ENCODE peak calls at places on chromosomes 5 and 9, in six cellular contexts. L is NAMALWA, D is activated T-cell treated with anti-CD3 and anti-CD28 coated beads for 1 hour, K is iPS DF 6.9, C is NCI-H1092 treated with DMSO at 0.1 percent for 48 hours, J is GM19239. X is an unnamed sample.

GRCh38 chr9:77807295-77807694 is 159.2 kb upstream of the GNA14 start:
- DNase-seq in L (no peak), D (no peak), K (no peak), C (no peak), J (no peak), X (no peak)

GRCh38 chr9:131395027-131395744 is 1.3 kb downstream of the PRRC2B start:
- DNase-seq in L (peak), D (peak), K (no peak), C (no peak), J (no peak), X (no peak)

GRCh38 chr5:7047862-7048261 is 334.6 kb downstream of the TENT4A start:
- DNase-seq in L (no peak), D (no peak), K (no peak), C (peak), J (no peak), X (no peak)

GRCh38 chr9:1722404-1722803 is 292.7 kb upstream of the SMARCA2 start:
- DNase-seq in L (peak), D (no peak), K (no peak), C (no peak), J (no peak), X (no peak)

GRCh38 chr9:89441655-89441970 is 56.3 kb downstream of the SEMA4D start:
- DNase-seq in L (no peak), D (no peak), K (no peak), C (no peak), J (no peak), X (no peak)

GRCh38 chr5:103607346-103607745 is 44.8 kb upstream of the NUDT12 start:
- DNase-seq in L (no peak), D (no peak), K (no peak), C (no peak), J (no peak), X (no peak)

GRCh38 chr5:123557907-123558306 is 45.9 kb downstream of the CSNK1G3 start:
- DNase-seq in L (no peak), D (no peak), K (no peak), C (no peak), J (no peak), X (no peak)

GRCh38 chr9:27117489-27118135 is 8.6 kb downstream of the TEK start:
- DNase-seq in L (no peak), D (no peak), K (no peak), C (peak), J (no peak), X (no peak)

GRCh38 chr9:35501941-35502340 is 12.0 kb downstream of the RUSC2 start:
- DNase-seq in L (no peak), D (no peak), K (no peak), C (no peak), J (no peak), X (no peak)

GRCh38 chr5:172274951-172275753 is 8.4 kb downstream of the UBTD2 start:
- DNase-seq in L (peak), D (no peak), K (no peak), C (no peak), J (no peak), X (no peak)

GRCh38 chr9:91407580-91408275 is 15.9 kb downstream of the NFIL3 start:
- DNase-seq in L (no peak), D (no peak), K (no peak), C (no peak), J (no peak), X (no peak)

GRCh38 chr5:31638748-31639418 is at the start of gene PDZD2:
- DNase-seq in L (peak), D (peak), K (no peak), C (peak), J (peak), X (no peak)

GRCh38 chr5:16952968-16953671 is 17.0 kb upstream of the MYO10 start:
- DNase-seq in L (no peak), D (no peak), K (no peak), C (no peak), J (no peak), X (no peak)

GRCh38 chr5:167708449-167708848 is 583.0 kb upstream of the WWC1 start:
- DNase-seq in L (no peak), D (no peak), K (no peak), C (no peak), J (no peak), X (no peak)

GRCh38 chr9:2991292-2991691 is 147.4 kb upstream of the PUM3 start:
- DNase-seq in L (no peak), D (no peak), K (no peak), C (no peak), J (no peak), X (no peak)

GRCh38 chr5:68848086-68848485 is 245.7 kb upstream of the SLC30A5 start:
- DNase-seq in L (no peak), D (no peak), K (no peak), C (no peak), J (no peak), X (no peak)

GRCh38 chr9:126650830-126651341 is 37.2 kb downstream of the LMX1B start:
- DNase-seq in L (no peak), D (no peak), K (no peak), C (no peak), J (no peak), X (no peak)

GRCh38 chr5:169443249-169443784 is 140.3 kb upstream of the SPDL1 start:
- DNase-seq in L (no peak), D (no peak), K (no peak), C (no peak), J (no peak), X (no peak)

GRCh38 chr9:94167055-94167346 is 82.7 kb downstream of the PTPDC1 start:
- DNase-seq in L (no peak), D (no peak), K (no peak), C (no peak), J (no peak), X (no peak)

GRCh38 chr5:120532835-120533234 is 68.7 kb downstream of the PRR16 start:
- DNase-seq in L (peak), D (no peak), K (peak), C (no peak), J (no peak), X (no peak)

GRCh38 chr5:143679777-143680176 is 132.2 kb upstream of the HMHB1 start:
- DNase-seq in L (no peak), D (no peak), K (no peak), C (no peak), J (no peak), X (no peak)

GRCh38 chr5:1810581-1811101 is 9.4 kb downstream of the NDUFS6 start:
- DNase-seq in L (no peak), D (no peak), K (no peak), C (no peak), J (no peak), X (no peak)

GRCh38 chr5:140575309-140575708 is 10.7 kb downstream of the SLC35A4 start:
- DNase-seq in L (no peak), D (no peak), K (peak), C (no peak), J (no peak), X (no peak)

GRCh38 chr9:126299706-126300276 is 26.8 kb upstream of the MVB12B start:
- DNase-seq in L (no peak), D (no peak), K (no peak), C (no peak), J (no peak), X (peak)

GRCh38 chr9:86413966-86414880 is 60.0 kb upstream of the TUT7 start:
- DNase-seq in L (peak), D (no peak), K (no peak), C (peak), J (no peak), X (no peak)